ENCODE peak calls at places on chromosomes 4 and X, in four cellular contexts. A is H1, D is OCI-LY7, E is H9. V is an unnamed sample.

GRCh38 chr4:8516996-8517550 is 63.1 kb upstream of the GPR78 start:
- DNase-seq in A (no peak), E (no peak), D (no peak), V (no peak)

GRCh38 chr4:102825261-102826071 is 1.9 kb downstream of the UBE2D3 start:
- DNase-seq in D (peak; percentile 64), A (no peak), E (peak; percentile 50), V (peak; percentile 65)

GRCh38 chr4:54228563-54229501 is at the start of gene PDGFRA:
- DNase-seq in D (no peak), E (peak; percentile 33), A (no peak), V (peak; percentile 95)

GRCh38 chr4:41718907-41719306 is 29.6 kb downstream of the PHOX2B start:
- DNase-seq in E (no peak), A (no peak), D (no peak), V (no peak)

GRCh38 chr4:20305976-20306375 is 54.3 kb downstream of the SLIT2 start:
- DNase-seq in A (no peak), E (no peak), D (no peak), V (no peak)

GRCh38 chrX:47540754-47541538 is 20.1 kb upstream of the ARAF start:
- DNase-seq in E (peak; percentile 86), A (peak; percentile 49), D (no peak), V (peak; percentile 93)

GRCh38 chr4:74543983-74544382 is 99.0 kb downstream of the AREG start:
- DNase-seq in D (no peak), E (no peak), A (no peak), V (no peak)

GRCh38 chrX:148593987-148594386 is 93.6 kb downstream of the AFF2 start:
- DNase-seq in E (no peak), D (no peak), A (no peak), V (no peak)

GRCh38 chr4:112895785-112896184 is 153.7 kb upstream of the ANK2 start:
- DNase-seq in D (no peak), E (peak; percentile 53), A (peak; percentile 38), V (no peak)

GRCh38 chr4:84870398-84871163 is 95.9 kb downstream of the WDFY3 start:
- DNase-seq in A (peak; percentile 44), E (peak; percentile 70), D (no peak), V (no peak)

GRCh38 chrX:74420194-74421035 is 878 bp upstream of the SLC16A2 start:
- DNase-seq in A (peak; percentile 33), D (no peak), E (peak; percentile 76), V (peak; percentile 89)

GRCh38 chrX:74423289-74423985 is 2.1 kb downstream of the SLC16A2 start:
- DNase-seq in E (peak; percentile 27), D (no peak), A (no peak), V (no peak)

GRCh38 chrX:74422029-74422352 is 698 bp downstream of the SLC16A2 start:
- DNase-seq in A (no peak), E (no peak), D (no peak), V (no peak)

GRCh38 chrX:74421181-74422028 is at the start of gene SLC16A2:
- DNase-seq in E (peak; percentile 69), A (no peak), D (no peak), V (peak; percentile 93)

GRCh38 chrX:74422576-74423288 is 1.4 kb downstream of the SLC16A2 start:
- DNase-seq in D (no peak), A (no peak), E (peak; percentile 65), V (peak; percentile 90)
- TF ChIP-seq CTCF in D (no peak), A (peak; percentile 51), E (peak; percentile 52), V (no peak)

DNA sequence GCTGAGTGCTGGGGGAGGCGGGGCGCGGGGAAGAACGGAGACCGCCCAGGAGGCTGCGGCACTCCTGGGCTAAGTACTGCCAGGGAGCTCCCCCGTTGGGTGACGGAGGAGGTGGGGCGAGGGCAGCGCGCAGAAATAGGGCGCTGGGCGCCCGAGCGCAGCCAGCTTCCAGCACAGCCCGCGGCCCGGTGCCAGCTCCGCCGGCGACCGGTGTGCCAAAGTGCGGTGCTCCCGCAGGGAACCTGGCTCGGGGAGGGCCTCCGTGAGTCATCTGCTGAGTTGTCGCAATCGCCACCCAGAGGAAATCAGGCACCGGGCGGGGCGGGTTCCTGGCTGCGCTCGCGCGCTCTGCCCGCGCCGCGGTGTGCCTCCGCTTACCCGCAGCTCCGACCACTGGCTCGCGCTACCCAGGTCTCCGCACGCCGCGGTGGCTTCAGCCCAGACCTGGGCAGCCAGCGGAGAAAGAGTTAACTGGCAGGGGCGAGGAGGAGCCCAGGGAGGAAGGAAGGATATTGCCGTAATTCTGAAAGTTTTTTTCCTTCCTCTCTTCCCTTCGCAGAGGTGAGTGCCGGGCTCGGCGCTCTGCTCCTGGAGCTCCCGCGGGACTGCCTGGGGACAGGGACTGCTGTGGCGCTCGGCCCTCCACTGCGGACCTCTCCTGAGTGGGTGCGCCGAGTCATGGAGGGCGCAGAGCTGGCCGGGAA is at the start of gene GPAT3:
- DNase-seq in E (peak; percentile 69), D (no peak), A (no peak), V (peak; percentile 91)
- H3K27ac ChIP-seq in E (no peak within 1 kb of the TSS), D (no peak within 1 kb of the TSS), A (no peak within 1 kb of the TSS), V (peak within 1 kb of the TSS; percentile 78)

DNA sequence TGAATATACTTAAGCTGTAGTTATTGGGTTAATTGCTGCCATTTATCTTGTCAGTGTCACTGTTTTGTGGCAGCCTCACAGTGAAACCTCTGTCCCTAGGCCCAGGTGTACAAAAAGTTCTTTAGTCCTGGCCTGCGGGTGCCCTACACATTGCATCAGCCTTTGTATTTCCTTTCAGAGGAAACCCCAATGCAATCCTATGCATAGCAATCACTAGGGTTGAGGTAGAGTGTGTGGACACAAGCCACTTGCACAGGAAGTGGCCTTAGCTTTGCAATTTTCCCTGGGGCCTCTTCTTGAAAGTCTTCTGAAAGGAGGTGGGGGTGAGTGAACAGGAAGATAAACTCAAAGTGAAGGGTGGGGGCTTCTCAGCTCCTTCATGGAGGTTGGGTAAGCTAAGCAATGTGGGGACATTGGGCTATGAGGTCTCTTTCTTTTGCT is 27.8 kb downstream of the VSIG4 start:
- DNase-seq in A (no peak), E (no peak), D (peak; percentile 87), V (no peak)
- TF ChIP-seq CTCF in A (no peak), E (no peak), D (no peak), V (no peak)

GRCh38 chrX:72031118-72031517 is 100.6 kb downstream of the RTL5 start:
- DNase-seq in A (no peak), E (no peak), D (no peak), V (peak; percentile 6)

GRCh38 chrX:72027914-72028307 is 103.8 kb downstream of the RTL5 start:
- DNase-seq in E (peak; percentile 8), D (no peak), A (no peak), V (peak; percentile 46)

GRCh38 chrX:72030431-72030830 is 101.3 kb downstream of the RTL5 start:
- DNase-seq in A (no peak), E (peak; percentile 1), D (no peak), V (peak; percentile 0)

GRCh38 chrX:72028701-72029470 is 102.8 kb downstream of the RTL5 start:
- DNase-seq in D (no peak), A (no peak), E (peak; percentile 6), V (peak; percentile 55)

GRCh38 chrX:72029473-72030411 is 102.0 kb downstream of the RTL5 start:
- DNase-seq in E (peak; percentile 23), D (no peak), A (no peak), V (peak; percentile 67)
- H3K27ac ChIP-seq in E (no peak overlapping the region), D (no peak overlapping the region), A (no peak overlapping the region), V (peak overlapping the region; percentile 68)

DNA sequence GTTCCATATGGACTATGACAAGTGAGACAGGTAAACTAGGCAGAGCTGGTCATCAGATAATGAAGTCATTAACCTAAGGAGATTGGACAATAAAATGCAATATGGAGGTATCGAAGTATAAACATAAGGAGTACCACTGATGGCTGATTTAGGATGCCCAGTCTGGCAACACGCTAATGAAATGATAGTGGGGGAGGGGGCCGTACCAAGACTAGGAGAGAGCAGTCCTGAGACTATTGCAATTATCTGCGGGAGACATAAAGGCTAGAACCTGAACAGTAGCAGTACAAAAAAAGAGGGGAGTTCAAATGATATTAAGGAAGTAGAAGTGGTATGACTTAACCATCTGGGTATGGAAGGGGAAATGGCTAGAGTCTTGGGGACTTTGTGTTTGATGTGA is 2.3 kb downstream of the F9 start:
- DNase-seq in A (no peak), E (no peak), D (no peak), V (no peak)
- TF ChIP-seq CTCF in A (no peak), E (no peak), D (no peak), V (no peak)

DNA sequence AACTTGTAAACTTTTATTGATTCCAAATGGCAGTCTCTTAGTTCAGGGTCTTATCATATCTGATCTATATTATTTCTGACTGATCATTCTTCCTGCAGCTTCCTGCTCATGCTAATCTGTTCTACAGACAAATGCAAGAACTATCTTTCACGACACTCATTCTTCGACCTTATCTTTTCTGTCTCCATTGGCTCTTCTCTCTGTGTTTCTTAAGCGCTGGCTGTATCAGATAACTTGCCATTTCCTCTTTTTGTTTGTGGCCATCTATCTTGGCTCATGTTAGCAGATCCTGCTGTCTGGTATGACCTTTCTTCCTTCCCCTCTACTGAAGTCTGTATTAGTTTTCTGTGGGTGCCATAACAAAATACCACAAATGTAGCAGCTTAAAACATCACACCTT is 230.5 kb upstream of the PUDP start:
- DNase-seq in E (no peak), D (no peak), A (no peak), V (no peak)
- H3K27ac ChIP-seq in E (no peak overlapping the region), D (no peak overlapping the region), A (no peak overlapping the region), V (no peak overlapping the region)

GRCh38 chr4:17174751-17175150 is 276.3 kb upstream of the LDB2 start:
- DNase-seq in A (no peak), D (no peak), E (no peak), V (no peak)

GRCh38 chr4:17169699-17170098 is 271.3 kb upstream of the LDB2 start:
- DNase-seq in A (no peak), D (no peak), E (no peak), V (no peak)

GRCh38 chr4:17168571-17168970 is 270.1 kb upstream of the LDB2 start:
- DNase-seq in E (no peak), D (no peak), A (no peak), V (no peak)

GRCh38 chr4:17173300-17173699 is 274.9 kb upstream of the LDB2 start:
- DNase-seq in A (no peak), E (peak; percentile 65), D (peak; percentile 10), V (no peak)
- TF ChIP-seq CTCF in A (peak; percentile 59), E (peak; percentile 74), D (peak; percentile 60), V (no peak)

DNA sequence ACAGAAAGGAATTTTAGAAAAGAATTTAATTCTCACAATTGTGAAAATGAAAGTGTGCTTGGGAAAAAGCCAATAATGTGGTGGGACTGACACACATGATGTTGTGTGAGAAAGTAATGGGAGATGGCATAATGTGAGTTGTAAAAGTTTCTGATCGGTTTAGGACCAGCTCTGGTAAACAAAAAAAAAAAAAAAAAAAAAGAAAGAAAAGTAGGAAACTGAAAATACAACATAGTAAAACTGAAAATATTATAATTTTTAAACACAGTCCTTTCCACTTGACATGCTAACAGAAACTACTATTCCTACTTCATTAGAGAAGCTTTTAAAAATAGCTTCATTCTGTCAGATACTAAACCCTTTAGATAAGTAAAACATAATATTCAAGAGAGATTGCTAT is 28.2 kb downstream of the RAP1GDS1 start:
- DNase-seq in A (no peak), D (no peak), E (no peak), V (no peak)
- H3K27ac ChIP-seq in A (no peak overlapping the region), D (peak overlapping the region; percentile 92), E (no peak overlapping the region), V (no peak overlapping the region)

GRCh38 chr4:66777097-66777496 is 768.2 kb downstream of the CENPC start:
- DNase-seq in A (no peak), E (no peak), D (no peak), V (no peak)
- TF ChIP-seq CTCF in A (no peak), E (no peak), D (no peak), V (no peak)

V was measured in sigmoid colon.